ENCODE peak calls at places on chromosomes 16 and 17, in six cellular contexts. V is putamen; B is HFFc6; D is NB4; C is stimulated activated CD8-positive, alpha-beta memory T cell treated with anti-CD3 and anti-CD28 coated beads, Interleukin-4, amount 100 ng/mL, for 1 hour; U is transverse colon. X is an unnamed sample.

GRCh38 chr17:27821318-27821717 is 21.0 kb upstream of the NOS2 start:
- DNase-seq in V (no peak), B (no peak), D (no peak), C (no peak), U (no peak), X (no peak)

GRCh38 chr17:42112552-42113176 is at the start of gene DHX58:
- DNase-seq in V (peak), B (peak), D (peak), C (peak), U (peak), X (peak)

GRCh38 chr17:1060991-1061390 is 64.1 kb downstream of the TIMM22 start:
- DNase-seq in V (no peak), B (peak), D (peak), C (no peak), U (peak), X (peak)

GRCh38 chr16:83901101-83901500 is 2.2 kb downstream of the MLYCD start:
- DNase-seq in V (no peak), B (peak), D (no peak), C (no peak), U (no peak), X (peak)

GRCh38 chr16:53529529-53529928 is 26.5 kb upstream of the AKTIP start:
- DNase-seq in V (no peak), B (no peak), D (no peak), C (no peak), U (no peak), X (no peak)

GRCh38 chr17:61464121-61464905 is 12.1 kb downstream of the TBX4 start:
- DNase-seq in V (no peak), B (no peak), D (no peak), C (no peak), U (no peak), X (no peak)

GRCh38 chr16:1759511-1759910 is 11.8 kb downstream of the NME3 start:
- DNase-seq in V (no peak), B (no peak), D (no peak), C (no peak), U (no peak), X (no peak)

GRCh38 chr17:82008258-82008940 is 14.3 kb downstream of the CENPX start:
- DNase-seq in V (no peak), B (no peak), D (no peak), C (no peak), U (no peak), X (no peak)

GRCh38 chr17:83179811-83180210 is 100.4 kb downstream of the METRNL start:
- DNase-seq in V (no peak), B (no peak), D (no peak), C (no peak), U (no peak), X (no peak)

GRCh38 chr17:79476074-79476473 is 134.8 kb downstream of the RBFOX3 start:
- DNase-seq in V (no peak), B (no peak), D (no peak), C (no peak), U (no peak), X (no peak)

GRCh38 chr17:21369395-21369794 is 6.8 kb upstream of the KCNJ12 start:
- DNase-seq in V (no peak), B (no peak), D (no peak), C (no peak), U (no peak), X (no peak)

GRCh38 chr16:80285089-80285488 is 255.7 kb upstream of the DYNLRB2 start:
- DNase-seq in V (no peak), B (peak), D (no peak), C (no peak), U (no peak), X (peak)

GRCh38 chr17:38604479-38605229 is 1.1 kb downstream of the SRCIN1 start:
- DNase-seq in V (peak), B (no peak), D (peak), C (no peak), U (no peak), X (no peak)

GRCh38 chr17:78027121-78027520 is 68.6 kb downstream of the TNRC6C start:
- DNase-seq in V (no peak), B (no peak), D (no peak), C (no peak), U (no peak), X (no peak)

GRCh38 chr16:24493859-24494258 is 45.5 kb upstream of the RBBP6 start:
- DNase-seq in V (peak), B (no peak), D (no peak), C (no peak), U (no peak), X (peak)